ENCODE peak calls at places on chromosomes 11 and 22, in five cellular contexts. O is GM12878, M is esophagus muscularis mucosa, D is transverse colon, G is suprapubic skin. Y is an unnamed sample.
A peak's percentile ranks its signal among the peaks of the same experiment; 100 is the strongest.

GRCh38 chr22:30945653-30946052 is 22.9 kb downstream of the MORC2 start:
- DNase-seq in O (no peak), G (no peak), D (no peak), M (no peak), Y (no peak)

GRCh38 chr22:41286639-41287091 is 678 bp upstream of the RANGAP1 start:
- DNase-seq in M (no peak), O (peak; percentile 39), D (no peak), G (no peak), Y (no peak)

GRCh38 chr22:23791737-23792645 is 5.2 kb downstream of the SMARCB1 start:
- DNase-seq in D (no peak), G (no peak), M (no peak), O (no peak), Y (no peak)

GRCh38 chr11:111166655-111167054 is 78.9 kb upstream of the POU2AF2 start:
- DNase-seq in M (no peak), O (no peak), D (no peak), G (no peak), Y (no peak)

GRCh38 chr11:35905901-35906661 is 37.8 kb upstream of the LDLRAD3 start:
- DNase-seq in D (no peak), M (peak; percentile 29), G (no peak), O (no peak), Y (no peak)

GRCh38 chr11:13140028-13140870 is 131.1 kb downstream of the RASSF10 start:
- DNase-seq in O (peak; percentile 57), M (peak; percentile 39), G (no peak), D (peak; percentile 77), Y (no peak)

GRCh38 chr22:39622881-39623367 is 52.4 kb downstream of the CACNA1I start:
- DNase-seq in G (no peak), D (peak; percentile 71), O (no peak), M (no peak), Y (peak; percentile 29)

GRCh38 chr11:59186130-59186594 is 14.2 kb downstream of the DTX4 start:
- DNase-seq in O (no peak), M (no peak), D (peak; percentile 90), G (no peak), Y (no peak)

GRCh38 chr11:16987205-16987568 is 27.0 kb downstream of the PLEKHA7 start:
- DNase-seq in M (no peak), G (no peak), O (no peak), D (peak; percentile 82), Y (peak; percentile 85)

GRCh38 chr11:85685131-85685819 is 720 bp downstream of the CCDC89 start:
- DNase-seq in M (no peak), G (no peak), O (no peak), D (no peak), Y (peak; percentile 48)

GRCh38 chr22:17912942-17913704 is 111.2 kb downstream of the MICAL3 start:
- DNase-seq in D (no peak), M (no peak), O (no peak), G (no peak), Y (no peak)

GRCh38 chr11:66070604-66071325 is 693 bp downstream of the PACS1 start:
- DNase-seq in M (no peak), O (no peak), D (peak; percentile 43), G (peak; percentile 85), Y (peak; percentile 64)

GRCh38 chr11:33507967-33508366 is 192.7 kb downstream of the C11orf91 start:
- DNase-seq in G (no peak), D (no peak), M (peak; percentile 86), O (no peak), Y (no peak)

GRCh38 chr22:43846966-43847365 is 15.3 kb downstream of the SULT4A1 start:
- DNase-seq in G (no peak), O (no peak), M (no peak), D (no peak), Y (no peak)

GRCh38 chr11:72239849-72240460 is 4.0 kb downstream of the PHOX2A start:
- DNase-seq in G (peak; percentile 80), O (no peak), D (peak; percentile 74), M (no peak), Y (peak; percentile 70)

GRCh38 chr11:61967177-61967923 is at the start of gene FTH1:
- DNase-seq in O (no peak), G (peak; percentile 95), M (peak; percentile 97), D (peak; percentile 96), Y (peak; percentile 92)

GRCh38 chr22:32528984-32529982 is 54.7 kb downstream of the FBXO7 start:
- DNase-seq in D (peak; percentile 87), G (peak; percentile 95), O (peak; percentile 9), M (peak; percentile 98), Y (peak; percentile 88)

GRCh38 chr11:123235687-123236261 is 40.7 kb upstream of the CLMP start:
- DNase-seq in D (no peak), M (no peak), O (no peak), G (no peak), Y (peak; percentile 33)

GRCh38 chr11:126375726-126376125 is 20.2 kb downstream of the ST3GAL4 start:
- DNase-seq in G (peak; percentile 26), M (no peak), D (no peak), O (no peak), Y (no peak)

GRCh38 chr22:41696714-41697113 is 2.6 kb upstream of the MEI1 start:
- DNase-seq in D (peak; percentile 23), G (no peak), O (no peak), M (no peak), Y (no peak)

GRCh38 chr11:59689015-59689414 is 20.2 kb upstream of the PATL1 start:
- DNase-seq in O (no peak), G (no peak), D (no peak), M (no peak), Y (no peak)

GRCh38 chr11:32960553-32961164 is 55.0 kb upstream of the DEPDC7 start:
- DNase-seq in G (no peak), D (no peak), M (no peak), O (peak; percentile 21), Y (no peak)

GRCh38 chr11:118898400-118899295 is 15.0 kb downstream of the CXCR5 start:
- DNase-seq in G (no peak), M (no peak), D (peak; percentile 6), O (no peak), Y (peak; percentile 32)

GRCh38 chr11:126915430-126915829 is 85.1 kb downstream of the KIRREL3 start:
- DNase-seq in G (no peak), D (no peak), O (no peak), M (no peak), Y (no peak)

DNA sequence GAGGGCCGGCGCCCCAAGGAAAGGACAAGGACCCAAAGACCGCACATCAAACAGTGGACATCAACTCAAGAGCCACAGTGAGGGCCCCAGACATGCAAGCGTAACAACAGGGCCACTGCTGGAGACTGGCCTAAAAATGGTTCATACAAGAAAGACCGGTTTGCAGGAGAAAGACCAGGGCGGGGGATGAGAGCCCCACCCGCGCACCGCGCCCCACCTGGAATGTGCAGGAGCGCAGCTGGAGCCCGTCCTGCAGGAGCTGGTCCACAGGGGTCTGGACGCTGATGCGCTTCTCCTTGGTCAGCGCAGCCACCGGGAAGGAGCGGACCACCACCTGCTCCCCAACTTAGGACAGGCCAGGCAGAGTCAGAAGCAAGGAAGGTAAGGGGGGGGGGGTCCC is 13.9 kb downstream of the SBF1 start:
- DNase-seq in D (peak; percentile 47), G (no peak), M (no peak), O (no peak), Y (no peak)
- TF ChIP-seq EP300 in D (no peak), G (no peak), M (no peak), O (no peak), Y (no peak)

GRCh38 chr22:29625090-29625825 is 21.8 kb downstream of the NF2 start:
- DNase-seq in G (no peak), O (no peak), D (peak; percentile 34), M (no peak), Y (peak; percentile 39)

GRCh38 chr22:29623059-29623458 is 19.6 kb downstream of the NF2 start:
- DNase-seq in O (no peak), G (no peak), D (no peak), M (no peak), Y (no peak)

GRCh38 chr22:29623553-29624169 is 20.2 kb downstream of the NF2 start:
- DNase-seq in M (no peak), G (no peak), D (no peak), O (no peak), Y (no peak)

GRCh38 chr22:29617922-29618629 is 14.6 kb downstream of the NF2 start:
- DNase-seq in G (no peak), O (no peak), M (no peak), D (no peak), Y (no peak)

DNA sequence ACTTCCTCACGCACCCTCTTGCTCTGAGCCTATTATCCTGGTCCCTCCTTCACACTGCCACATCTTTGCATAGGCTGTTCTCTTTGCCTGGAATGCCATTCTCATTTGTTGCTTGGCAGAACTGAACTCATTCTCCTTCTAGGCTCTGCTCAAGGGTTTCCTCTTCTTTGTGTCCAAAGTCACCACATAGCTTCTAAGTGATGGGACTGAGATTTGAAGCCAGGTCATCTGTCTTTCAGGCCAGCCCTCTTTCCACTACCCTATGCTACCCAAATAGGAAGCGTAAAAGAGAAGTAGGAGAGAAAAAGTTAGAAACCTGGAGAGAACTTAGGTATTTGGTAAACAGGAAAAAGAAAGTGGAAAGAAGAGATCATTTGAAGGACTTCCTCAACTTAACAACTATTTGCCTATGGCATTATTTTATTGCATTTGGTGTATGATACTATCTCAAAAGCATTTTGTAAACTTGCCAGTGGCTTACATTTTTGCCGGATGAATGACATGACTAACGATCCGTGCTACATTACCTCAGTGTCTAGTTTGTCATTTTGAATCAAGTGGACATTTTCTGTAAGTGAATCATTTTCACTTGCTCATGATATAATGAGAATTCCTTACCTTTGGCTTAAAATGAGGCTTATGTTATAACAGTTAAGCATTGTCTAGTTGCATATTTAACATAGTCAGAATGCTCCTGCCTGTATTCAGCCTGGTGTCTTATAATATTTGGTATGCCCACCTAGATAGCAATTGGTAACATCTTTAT is 18.5 kb downstream of the NF2 start:
- DNase-seq in O (no peak), D (no peak), M (no peak), G (no peak), Y (no peak)
- H3K4me3 ChIP-seq in O (no peak overlapping the region), D (no peak overlapping the region), M (no peak overlapping the region), G (no peak overlapping the region), Y (no peak overlapping the region)

DNA sequence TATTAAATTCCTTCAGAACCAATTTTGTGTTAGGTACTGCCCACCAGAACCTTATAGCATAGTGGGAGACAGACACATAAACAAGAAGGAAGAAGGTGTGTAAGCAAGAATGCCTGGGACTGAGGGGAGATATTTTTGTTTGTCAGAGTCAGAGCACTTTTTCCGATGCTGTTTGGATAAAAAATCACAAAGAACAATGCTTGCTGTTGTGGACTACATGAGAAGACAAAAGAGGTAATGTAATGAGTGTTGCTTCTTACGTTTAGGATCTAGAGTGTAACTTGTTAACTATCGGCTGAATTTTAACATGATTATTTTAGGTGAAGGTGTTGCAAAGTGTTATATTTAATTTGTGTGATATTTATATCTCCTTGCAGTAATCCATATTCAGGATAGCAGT is 84.9 kb downstream of the ATM start:
- DNase-seq in D (no peak), O (no peak), G (no peak), M (no peak), Y (no peak)
- H3K36me3 ChIP-seq in D (peaks cover 34% of the 10 kb centered on the region), O (peaks cover 14% of the 10 kb centered on the region), G (peaks cover 48% of the 10 kb centered on the region), M (peaks cover 25% of the 10 kb centered on the region), Y (no peaks in the 10 kb centered on the region)

DNA sequence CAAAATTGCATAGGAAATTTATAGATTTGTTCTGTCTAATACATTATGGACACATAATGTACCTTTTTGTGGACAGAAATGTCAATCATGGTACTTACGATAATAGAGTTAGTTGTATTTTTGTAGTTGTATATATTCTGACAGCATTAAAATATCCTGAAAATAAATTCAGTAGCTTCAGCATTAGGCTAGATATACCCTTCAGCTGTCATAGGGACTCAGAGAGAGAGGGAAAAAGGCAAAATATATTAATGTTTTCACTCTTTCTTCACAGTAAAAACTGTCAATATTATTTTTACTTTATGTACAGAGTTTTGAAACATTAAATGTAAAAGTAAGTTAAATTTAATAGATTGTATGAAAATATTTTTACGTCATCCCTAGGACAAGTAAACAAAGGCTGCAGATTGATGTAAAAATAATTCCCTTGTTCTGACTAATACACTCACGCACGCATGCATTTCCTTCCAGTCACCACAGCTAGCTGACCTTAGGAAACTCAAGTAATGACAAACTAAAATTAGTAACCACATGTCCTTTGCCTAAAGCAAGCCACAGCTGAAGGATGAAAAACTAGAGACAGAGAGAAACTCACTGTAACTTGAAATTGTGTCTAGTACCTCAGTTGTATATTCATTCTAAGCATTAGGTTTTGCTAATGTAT is 104.7 kb upstream of the CARD18 start:
- DNase-seq in G (no peak), D (no peak), M (no peak), O (no peak), Y (no peak)
- TF ChIP-seq EP300 in G (no peak), D (no peak), M (peak; percentile 25), O (no peak), Y (no peak)

Y was measured in ovary.